ENCODE peak calls at places on chromosomes 3 and 15, in seven cellular contexts. I is right atrium auricular region, Q is GM20000, F is BE2C, Y is progenitor cell of endocrine pancreas, V is GM13976, G is GM13977. Z is an unnamed sample.

GRCh38 chr3:55416381-55416821 is 70.7 kb downstream of the WNT5A start:
- DNase-seq in I (no peak), Q (no peak), F (no peak), Y (no peak), V (no peak), G (no peak), Z (no peak)

GRCh38 chr3:133130168-133130567 is 92.0 kb downstream of the TMEM108 start:
- DNase-seq in I (no peak), Q (no peak), F (peak; percentile 65), Y (no peak), V (no peak), G (no peak), Z (no peak)

GRCh38 chr15:99305761-99306505 is 54.7 kb downstream of the LRRC28 start:
- DNase-seq in I (peak; percentile 65), Q (no peak), F (no peak), Y (no peak), V (no peak), G (no peak), Z (no peak)

GRCh38 chr3:48403533-48404439 is 26.1 kb downstream of the PLXNB1 start:
- DNase-seq in I (peak; percentile 57), Q (peak; percentile 3), F (no peak), Y (no peak), V (peak; percentile 17), G (no peak), Z (no peak)

GRCh38 chr3:177358968-177359600 is 161.8 kb upstream of the TBL1XR1 start:
- DNase-seq in I (no peak), Q (peak; percentile 45), F (peak; percentile 83), Y (peak; percentile 24), V (peak; percentile 49), G (peak; percentile 58), Z (peak; percentile 43)

GRCh38 chr3:27089063-27089462 is 280.1 kb downstream of the NEK10 start:
- DNase-seq in I (no peak), Q (no peak), F (no peak), Y (no peak), V (no peak), G (no peak), Z (no peak)

GRCh38 chr3:64687781-64688515 is at the start of gene ADAMTS9:
- DNase-seq in I (peak; percentile 78), Q (no peak), F (peak; percentile 87), Y (peak; percentile 64), V (peak; percentile 21), G (no peak), Z (peak; percentile 65)

GRCh38 chr3:27978440-27978839 is 256.3 kb upstream of the EOMES start:
- DNase-seq in I (no peak), Q (no peak), F (no peak), Y (no peak), V (no peak), G (no peak), Z (no peak)

GRCh38 chr3:101036213-101036618 is 43.0 kb upstream of the ABI3BP start:
- DNase-seq in I (peak; percentile 67), Q (no peak), F (no peak), Y (no peak), V (no peak), G (no peak), Z (no peak)

GRCh38 chr3:110106805-110107204 is 769.5 kb upstream of the DPPA4 start:
- DNase-seq in I (no peak), Q (no peak), F (no peak), Y (no peak), V (no peak), G (no peak), Z (no peak)

GRCh38 chr3:99503350-99503749 is 135.0 kb upstream of the COL8A1 start:
- DNase-seq in I (no peak), Q (no peak), F (no peak), Y (no peak), V (no peak), G (no peak), Z (no peak)

GRCh38 chr3:58577269-58577821 is at the start of gene FAM107A:
- DNase-seq in I (peak; percentile 88), Q (no peak), F (no peak), Y (no peak), V (no peak), G (no peak), Z (no peak)

GRCh38 chr15:52324109-52324508 is 28.5 kb upstream of the MYO5C start:
- DNase-seq in I (no peak), Q (no peak), F (no peak), Y (no peak), V (no peak), G (no peak), Z (no peak)

GRCh38 chr3:195556390-195556789 is 13.3 kb upstream of the PPP1R2 start:
- DNase-seq in I (no peak), Q (peak; percentile 32), F (no peak), Y (no peak), V (no peak), G (no peak), Z (peak; percentile 12)
- TF ChIP-seq CTCF in I (no peak), Q (peak; percentile 38), F (peak; percentile 55), Y (peak; percentile 26), V (peak; percentile 46), G (peak; percentile 46), Z (peak; percentile 27)

GRCh38 chr3:188283347-188283746 is 129.4 kb downstream of the LPP start:
- DNase-seq in I (no peak), Q (no peak), F (no peak), Y (no peak), V (no peak), G (no peak), Z (no peak)
- TF ChIP-seq CTCF in I (no peak), Q (no peak), F (no peak), Y (peak; percentile 16), V (no peak), G (no peak), Z (no peak)

DNA sequence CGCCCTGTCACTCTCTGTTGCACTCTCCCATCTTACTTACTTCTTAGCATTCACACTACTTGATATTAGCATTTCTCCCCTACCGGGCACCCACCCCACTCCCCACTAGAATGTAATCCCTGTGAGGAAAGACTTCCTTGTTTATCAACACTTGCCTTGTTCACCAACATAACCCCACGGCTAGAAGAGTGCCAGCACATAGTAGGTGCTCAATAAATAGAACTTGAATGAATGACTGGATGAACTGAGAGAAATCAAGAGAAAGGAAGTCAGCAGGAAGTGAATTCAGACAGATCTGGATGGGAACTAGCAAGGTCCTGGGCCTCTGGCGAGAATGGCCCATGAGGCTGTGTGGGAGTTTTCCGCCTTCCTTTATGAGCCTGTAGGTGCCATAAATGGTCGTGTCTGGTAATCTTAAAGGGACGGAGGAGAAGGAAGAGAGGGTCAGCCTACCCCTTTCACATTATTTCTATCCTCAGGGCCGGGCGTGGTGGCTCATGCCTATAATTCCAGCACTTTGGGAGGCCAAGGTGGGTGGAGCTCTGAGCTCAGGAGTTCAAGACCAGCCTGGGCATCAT is 42.4 kb upstream of the HERC1 start:
- DNase-seq in I (no peak), Q (no peak), F (no peak), Y (no peak), V (no peak), G (no peak), Z (no peak)
- TF ChIP-seq CTCF in I (no peak), Q (no peak), F (no peak), Y (no peak), V (no peak), G (no peak), Z (no peak)

GRCh38 chr15:88613074-88613944 is 7.8 kb upstream of the AEN start:
- DNase-seq in I (no peak), Q (no peak), F (no peak), Y (no peak), V (peak; percentile 20), G (no peak), Z (no peak)

GRCh38 chr15:88612186-88612796 is 8.8 kb upstream of the AEN start:
- DNase-seq in I (no peak), Q (no peak), F (no peak), Y (no peak), V (peak; percentile 6), G (no peak), Z (no peak)

GRCh38 chr15:88609344-88609743 is 11.8 kb upstream of the AEN start:
- DNase-seq in I (no peak), Q (no peak), F (no peak), Y (no peak), V (no peak), G (no peak), Z (no peak)

GRCh38 chr15:88608607-88609181 is 12.4 kb upstream of the AEN start:
- DNase-seq in I (no peak), Q (no peak), F (no peak), Y (no peak), V (no peak), G (no peak), Z (no peak)

GRCh38 chr15:88610756-88611231 is 10.3 kb upstream of the AEN start:
- DNase-seq in I (no peak), Q (no peak), F (no peak), Y (no peak), V (no peak), G (no peak), Z (no peak)
- TF ChIP-seq CTCF in I (no peak), Q (no peak), F (peak; percentile 36), Y (peak; percentile 21), V (no peak), G (no peak), Z (no peak)

GRCh38 chr3:195001961-195002861 is 268.7 kb downstream of the XXYLT1 start:
- DNase-seq in I (peak; percentile 57), Q (peak; percentile 73), F (peak; percentile 73), Y (no peak), V (peak; percentile 78), G (peak; percentile 70), Z (peak; percentile 8)
- TF ChIP-seq CTCF in I (no peak), Q (peak; percentile 61), F (peak; percentile 81), Y (peak; percentile 64), V (peak; percentile 63), G (peak; percentile 64), Z (peak; percentile 62)

GRCh38 chr3:126980266-126980811 is 2.6 kb upstream of the PLXNA1 start:
- DNase-seq in I (no peak), Q (no peak), F (no peak), Y (no peak), V (no peak), G (no peak), Z (no peak)

GRCh38 chr3:126982522-126983175 is at the start of gene PLXNA1:
- DNase-seq in I (peak; percentile 87), Q (peak; percentile 98), F (peak; percentile 82), Y (peak; percentile 69), V (peak; percentile 93), G (peak; percentile 96), Z (peak; percentile 69)

GRCh38 chr3:126983276-126983652 is 349 bp downstream of the PLXNA1 start:
- DNase-seq in I (no peak), Q (peak; percentile 79), F (no peak), Y (no peak), V (peak; percentile 66), G (peak; percentile 66), Z (no peak)

GRCh38 chr3:126983653-126984390 is 907 bp downstream of the PLXNA1 start:
- DNase-seq in I (no peak), Q (peak; percentile 74), F (peak; percentile 50), Y (peak; percentile 59), V (peak; percentile 69), G (peak; percentile 70), Z (peak; percentile 29)

GRCh38 chr3:126982125-126982521 is 792 bp upstream of the PLXNA1 start:
- DNase-seq in I (no peak), Q (peak; percentile 84), F (no peak), Y (no peak), V (peak; percentile 83), G (peak; percentile 83), Z (no peak)
- TF ChIP-seq CTCF in I (no peak), Q (no peak), F (no peak), Y (no peak), V (no peak), G (no peak), Z (no peak)

Z was measured in neural crest cell.